ENCODE peak calls at places on chromosomes 7 and 10, in ten cellular contexts. C, F, S, M, Y, B, T, V, K and D are unnamed samples.
A peak's percentile ranks its signal among the peaks of the same experiment; 100 is the strongest.

GRCh38 chr7:80018941-80019808 is 115.5 kb upstream of the GNAI1 start:
- DNase-seq in C (peak; percentile 26), F (peak; percentile 88), S (peak; percentile 56), M (peak; percentile 38), Y (no peak), B (no peak), T (peak; percentile 59), V (no peak), K (peak; percentile 75), D (no peak)

GRCh38 chr7:17033245-17033644 is 151.5 kb upstream of the AGR3 start:
- DNase-seq in C (no peak), F (no peak), S (no peak), M (no peak), Y (no peak), B (no peak), T (no peak), V (no peak), K (no peak), D (no peak)

GRCh38 chr7:104962781-104963180 is 51.2 kb upstream of the KMT2E start:
- DNase-seq in C (no peak), F (no peak), S (no peak), M (no peak), Y (no peak), B (no peak), T (no peak), V (no peak), K (peak; percentile 69), D (no peak)

GRCh38 chr10:37067576-37067975 is 57.8 kb upstream of the ANKRD30A start:
- DNase-seq in C (no peak), F (no peak), S (no peak), M (no peak), Y (no peak), B (no peak), T (no peak), V (no peak), K (peak; percentile 1), D (no peak)

GRCh38 chr7:143507094-143507518 is 29.4 kb downstream of the TAS2R41 start:
- DNase-seq in C (no peak), F (no peak), S (no peak), M (no peak), Y (no peak), B (no peak), T (no peak), V (no peak), K (no peak), D (no peak)

GRCh38 chr10:86312701-86313270 is 53.8 kb downstream of the GRID1 start:
- DNase-seq in C (no peak), F (peak; percentile 14), S (no peak), M (no peak), Y (no peak), B (no peak), T (no peak), V (no peak), K (no peak), D (no peak)

GRCh38 chr7:107014381-107015023 is 30.0 kb upstream of the PRKAR2B start:
- DNase-seq in C (no peak), F (no peak), S (no peak), M (peak; percentile 20), Y (no peak), B (no peak), T (no peak), V (no peak), K (no peak), D (no peak)

GRCh38 chr7:41630741-41631140 is 72.1 kb downstream of the INHBA start:
- DNase-seq in C (no peak), F (no peak), S (no peak), M (no peak), Y (no peak), B (no peak), T (no peak), V (no peak), K (no peak), D (no peak)

GRCh38 chr10:9010931-9011670 is 956.6 kb downstream of the GATA3 start:
- DNase-seq in C (no peak), F (no peak), S (no peak), M (no peak), Y (no peak), B (no peak), T (no peak), V (no peak), K (no peak), D (no peak)

GRCh38 chr7:149293338-149293737 is 31.3 kb downstream of the ZNF783 start:
- DNase-seq in C (no peak), F (no peak), S (no peak), M (no peak), Y (no peak), B (no peak), T (no peak), V (no peak), K (no peak), D (no peak)

GRCh38 chr7:34128762-34129161 is 223.4 kb downstream of the BMPER start:
- DNase-seq in C (no peak), F (no peak), S (no peak), M (peak; percentile 78), Y (peak; percentile 75), B (no peak), T (no peak), V (no peak), K (peak; percentile 87), D (peak; percentile 42)

GRCh38 chr10:95792211-95792780 is 36.3 kb downstream of the ENTPD1 start:
- DNase-seq in C (no peak), F (no peak), S (no peak), M (no peak), Y (no peak), B (no peak), T (no peak), V (no peak), K (no peak), D (no peak)

GRCh38 chr7:38775503-38775902 is 133.5 kb downstream of the VPS41 start:
- DNase-seq in C (no peak), F (peak; percentile 12), S (no peak), M (no peak), Y (no peak), B (no peak), T (no peak), V (no peak), K (no peak), D (no peak)

GRCh38 chr10:103451871-103452713 is at the start of gene CALHM2:
- DNase-seq in C (no peak), F (peak; percentile 73), S (no peak), M (peak; percentile 46), Y (no peak), B (peak; percentile 31), T (peak; percentile 81), V (peak; percentile 80), K (peak; percentile 50), D (no peak)

GRCh38 chr7:69190738-69191137 is 407.5 kb upstream of the AUTS2 start:
- DNase-seq in C (no peak), F (no peak), S (no peak), M (peak; percentile 22), Y (no peak), B (no peak), T (no peak), V (no peak), K (no peak), D (no peak)

GRCh38 chr10:101132636-101133473 is 1.8 kb downstream of the TLX1 start:
- DNase-seq in C (no peak), F (no peak), S (no peak), M (no peak), Y (no peak), B (no peak), T (no peak), V (no peak), K (no peak), D (no peak)

GRCh38 chr10:101135151-101136006 is 4.3 kb downstream of the TLX1 start:
- DNase-seq in C (no peak), F (peak; percentile 46), S (no peak), M (no peak), Y (no peak), B (no peak), T (no peak), V (no peak), K (no peak), D (no peak)

GRCh38 chr10:101133489-101134298 is 2.6 kb downstream of the TLX1 start:
- DNase-seq in C (no peak), F (peak; percentile 60), S (no peak), M (no peak), Y (no peak), B (no peak), T (no peak), V (no peak), K (no peak), D (no peak)

GRCh38 chr10:101136007-101136707 is 5.1 kb downstream of the TLX1 start:
- DNase-seq in C (no peak), F (peak; percentile 77), S (no peak), M (no peak), Y (no peak), B (no peak), T (no peak), V (no peak), K (no peak), D (no peak)

GRCh38 chr10:101134299-101135127 is 3.4 kb downstream of the TLX1 start:
- DNase-seq in C (no peak), F (no peak), S (no peak), M (no peak), Y (no peak), B (no peak), T (no peak), V (no peak), K (peak; percentile 18), D (no peak)
- H3K4me3 ChIP-seq in C (no peak overlapping the region), F (no peak overlapping the region), S (peak overlapping the region; percentile 13), M (no peak overlapping the region), Y (no peak overlapping the region), B (peak overlapping the region; percentile 27), T (no peak overlapping the region), V (peak overlapping the region; percentile 52), K (no peak overlapping the region), D (no peak overlapping the region)

GRCh38 chr10:125060486-125060850 is 99.9 kb downstream of the CTBP2 start:
- DNase-seq in C (no peak), F (no peak), S (no peak), M (peak; percentile 57), Y (no peak), B (no peak), T (no peak), V (no peak), K (peak; percentile 41), D (no peak)
- H3K4me3 ChIP-seq in C (no peak overlapping the region), F (no peak overlapping the region), S (no peak overlapping the region), M (no peak overlapping the region), Y (no peak overlapping the region), B (peak overlapping the region; percentile 32), T (no peak overlapping the region), V (peak overlapping the region; percentile 53), K (no peak overlapping the region), D (peak overlapping the region; percentile 12)

DNA sequence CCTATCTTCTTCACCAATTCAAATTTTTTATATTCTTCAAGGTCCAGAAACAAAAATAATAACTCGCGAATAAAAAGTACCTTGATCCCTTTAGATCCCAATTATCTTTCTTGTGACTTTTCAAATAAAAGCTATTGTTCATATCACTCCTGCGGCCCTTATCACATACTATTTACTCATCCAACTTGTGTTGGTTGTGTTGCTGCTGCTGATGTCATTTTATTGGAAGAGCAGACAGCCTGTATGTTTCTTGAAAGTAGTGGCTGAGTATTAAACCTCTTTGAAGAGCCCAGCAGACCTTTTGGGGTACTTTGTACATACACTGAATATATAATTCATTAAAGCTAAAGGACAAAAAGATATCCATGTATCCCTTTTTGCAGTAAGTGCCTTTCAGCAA is 231.7 kb downstream of the CTNNA3 start:
- DNase-seq in C (no peak), F (no peak), S (no peak), M (no peak), Y (no peak), B (no peak), T (no peak), V (no peak), K (no peak), D (no peak)
- H3K4me3 ChIP-seq in C (no peak overlapping the region), F (no peak overlapping the region), S (no peak overlapping the region), M (no peak overlapping the region), Y (no peak overlapping the region), B (no peak overlapping the region), T (no peak overlapping the region), V (no peak overlapping the region), K (no peak overlapping the region), D (no peak overlapping the region)

GRCh38 chr7:130961128-130961601 is 227.2 kb upstream of the KLF14 start:
- DNase-seq in C (no peak), F (no peak), S (no peak), M (peak; percentile 89), Y (no peak), B (no peak), T (no peak), V (no peak), K (peak; percentile 81), D (peak; percentile 57)
- H3K4me3 ChIP-seq in C (peak overlapping the region; percentile 26), F (no peak overlapping the region), S (peak overlapping the region; percentile 63), M (peak overlapping the region; percentile 44), Y (peak overlapping the region; percentile 14), B (no peak overlapping the region), T (peak overlapping the region; percentile 35), V (no peak overlapping the region), K (peak overlapping the region; percentile 33), D (peak overlapping the region; percentile 45)